ENCODE peak calls at places on chromosome 21, in five cellular contexts. Z, Q, R, P and T are unnamed samples.
A peak's percentile ranks its signal among the peaks of the same experiment; 100 is the strongest.

GRCh38 chr21:36722370-36723368 is 23.8 kb downstream of the SIM2 start:
- DNase-seq in Z (no peak), Q (no peak), R (no peak), P (no peak), T (no peak)

GRCh38 chr21:46083271-46084040 is 14.5 kb upstream of the COL6A2 start:
- DNase-seq in Z (no peak), Q (peak; percentile 90), R (peak; percentile 40), P (no peak), T (peak; percentile 98)

GRCh38 chr21:35168702-35169101 is 119.6 kb upstream of the RUNX1 start:
- DNase-seq in Z (no peak), Q (no peak), R (no peak), P (no peak), T (no peak)

GRCh38 chr21:37073417-37074194 is 552 bp downstream of the TTC3 start:
- DNase-seq in Z (peak; percentile 76), Q (peak; percentile 44), R (peak; percentile 79), P (peak; percentile 39), T (peak; percentile 43)

GRCh38 chr21:44331650-44332306 is 7.4 kb downstream of the CFAP410 start:
- DNase-seq in Z (no peak), Q (peak; percentile 15), R (no peak), P (no peak), T (peak; percentile 20)

GRCh38 chr21:42092805-42093590 is 21.9 kb downstream of the UMODL1 start:
- DNase-seq in Z (no peak), Q (no peak), R (peak; percentile 31), P (no peak), T (peak; percentile 41)

GRCh38 chr21:38621132-38621531 is 122.9 kb upstream of the ERG start:
- DNase-seq in Z (no peak), Q (no peak), R (no peak), P (no peak), T (no peak)

GRCh38 chr21:32733356-32733755 is 5.5 kb upstream of the SYNJ1 start:
- DNase-seq in Z (no peak), Q (no peak), R (no peak), P (no peak), T (no peak)

GRCh38 chr21:46366561-46366960 is 42.6 kb downstream of the PCNT start:
- DNase-seq in Z (no peak), Q (no peak), R (no peak), P (no peak), T (no peak)

GRCh38 chr21:29295066-29295650 is 3.6 kb upstream of the BACH1 start:
- DNase-seq in Z (no peak), Q (no peak), R (no peak), P (no peak), T (no peak)